ENCODE peak calls at places on chromosome 9, in six cellular contexts. One of them, this sample, is unnamed. For H3K4me1, the result is how much of the 10 kb centered on the place peaks cover.

GRCh38 chr9:127966416-127967150 is 14.2 kb downstream of the EEIG1 start:
- DNase-seq in IMR-90: no peak
- DNase-seq in heart left ventricle: peak
- DNase-seq in adrenal gland: no peak
- DNase-seq in tibial nerve: no peak
- DNase-seq in Peyer's patch: no peak
- DNase-seq in this sample: no peak

GRCh38 chr9:77865385-77865784 is 166.2 kb downstream of the GNAQ start:
- DNase-seq in IMR-90: no peak
- DNase-seq in heart left ventricle: no peak
- DNase-seq in adrenal gland: no peak
- DNase-seq in tibial nerve: no peak
- DNase-seq in Peyer's patch: peak
- DNase-seq in this sample: no peak

GRCh38 chr9:107246259-107247254 is 36.5 kb upstream of the RAD23B start:
- DNase-seq in IMR-90: peak
- DNase-seq in heart left ventricle: no peak
- DNase-seq in adrenal gland: no peak
- DNase-seq in tibial nerve: no peak
- DNase-seq in Peyer's patch: no peak
- DNase-seq in this sample: no peak

GRCh38 chr9:128113526-128114325 is 13.8 kb downstream of the PTGES2 start:
- DNase-seq in IMR-90: no peak
- DNase-seq in heart left ventricle: no peak
- DNase-seq in adrenal gland: no peak
- DNase-seq in tibial nerve: no peak
- DNase-seq in Peyer's patch: peak
- DNase-seq in this sample: no peak

GRCh38 chr9:89395931-89396710 is 77.8 kb downstream of the SECISBP2 start:
- DNase-seq in IMR-90: no peak
- DNase-seq in heart left ventricle: no peak
- DNase-seq in adrenal gland: no peak
- DNase-seq in tibial nerve: no peak
- DNase-seq in Peyer's patch: no peak
- DNase-seq in this sample: no peak

GRCh38 chr9:137417161-137418021 is 5.6 kb downstream of the EXD3 start:
- DNase-seq in IMR-90: no peak
- DNase-seq in heart left ventricle: no peak
- DNase-seq in adrenal gland: no peak
- DNase-seq in tibial nerve: no peak
- DNase-seq in Peyer's patch: no peak
- DNase-seq in this sample: no peak

GRCh38 chr9:131417264-131418142 is 23.6 kb downstream of the PRRC2B start:
- DNase-seq in IMR-90: no peak
- DNase-seq in heart left ventricle: no peak
- DNase-seq in adrenal gland: no peak
- DNase-seq in tibial nerve: no peak
- DNase-seq in Peyer's patch: no peak
- DNase-seq in this sample: no peak

GRCh38 chr9:134439368-134439784 is 113.1 kb downstream of the RXRA start:
- DNase-seq in IMR-90: no peak
- DNase-seq in heart left ventricle: no peak
- DNase-seq in adrenal gland: no peak
- DNase-seq in tibial nerve: no peak
- DNase-seq in Peyer's patch: no peak
- DNase-seq in this sample: no peak

GRCh38 chr9:12503606-12504122 is 189.5 kb upstream of the TYRP1 start:
- DNase-seq in IMR-90: no peak
- DNase-seq in heart left ventricle: no peak
- DNase-seq in adrenal gland: no peak
- DNase-seq in tibial nerve: no peak
- DNase-seq in Peyer's patch: no peak
- DNase-seq in this sample: no peak

GRCh38 chr9:81787747-81788632 is 98.6 kb upstream of the TLE1 start:
- DNase-seq in IMR-90: peak
- DNase-seq in heart left ventricle: no peak
- DNase-seq in adrenal gland: peak
- DNase-seq in tibial nerve: peak
- DNase-seq in Peyer's patch: no peak
- DNase-seq in this sample: no peak

GRCh38 chr9:111572945-111573604 is 26.4 kb downstream of the PTGR1 start:
- DNase-seq in IMR-90: peak
- DNase-seq in heart left ventricle: peak
- DNase-seq in adrenal gland: peak
- DNase-seq in tibial nerve: no peak
- DNase-seq in Peyer's patch: no peak
- DNase-seq in this sample: peak

GRCh38 chr9:2459756-2460155 is 161.8 kb upstream of the VLDLR start:
- DNase-seq in IMR-90: no peak
- DNase-seq in heart left ventricle: no peak
- DNase-seq in adrenal gland: no peak
- DNase-seq in tibial nerve: no peak
- DNase-seq in Peyer's patch: no peak
- DNase-seq in this sample: no peak

GRCh38 chr9:132662152-132662945 is 7.4 kb downstream of the DDX31 start:
- DNase-seq in IMR-90: no peak
- DNase-seq in heart left ventricle: no peak
- DNase-seq in adrenal gland: no peak
- DNase-seq in tibial nerve: no peak
- DNase-seq in Peyer's patch: no peak
- DNase-seq in this sample: no peak

GRCh38 chr9:114911167-114911821 is 19.1 kb downstream of the TNFSF8 start:
- DNase-seq in IMR-90: peak
- DNase-seq in heart left ventricle: no peak
- DNase-seq in adrenal gland: no peak
- DNase-seq in tibial nerve: peak
- DNase-seq in Peyer's patch: no peak
- DNase-seq in this sample: peak

GRCh38 chr9:116237456-116237855 is 83.9 kb downstream of the PAPPA start:
- DNase-seq in IMR-90: no peak
- DNase-seq in heart left ventricle: no peak
- DNase-seq in adrenal gland: no peak
- DNase-seq in tibial nerve: no peak
- DNase-seq in Peyer's patch: no peak
- DNase-seq in this sample: no peak

GRCh38 chr9:15178621-15179020 is 128.4 kb downstream of the TTC39B start:
- DNase-seq in IMR-90: no peak
- DNase-seq in heart left ventricle: no peak
- DNase-seq in adrenal gland: no peak
- DNase-seq in tibial nerve: no peak
- DNase-seq in Peyer's patch: no peak
- DNase-seq in this sample: no peak

GRCh38 chr9:71944754-71945409 is 33.4 kb downstream of the C9orf85 start:
- DNase-seq in IMR-90: no peak
- DNase-seq in heart left ventricle: no peak
- DNase-seq in adrenal gland: no peak
- DNase-seq in tibial nerve: no peak
- DNase-seq in Peyer's patch: no peak
- DNase-seq in this sample: no peak

GRCh38 chr9:100411472-100412270 is 15.3 kb upstream of the MSANTD3 start:
- DNase-seq in IMR-90: peak
- DNase-seq in heart left ventricle: peak
- DNase-seq in adrenal gland: peak
- DNase-seq in tibial nerve: peak
- DNase-seq in Peyer's patch: peak
- DNase-seq in this sample: peak

GRCh38 chr9:109264865-109265532 is 55.9 kb downstream of the EPB41L4B start:
- DNase-seq in IMR-90: no peak
- DNase-seq in heart left ventricle: peak
- DNase-seq in adrenal gland: peak
- DNase-seq in tibial nerve: no peak
- DNase-seq in Peyer's patch: no peak
- DNase-seq in this sample: peak

GRCh38 chr9:89360465-89360864 is 42.2 kb downstream of the SECISBP2 start:
- DNase-seq in IMR-90: peak
- DNase-seq in heart left ventricle: no peak
- DNase-seq in adrenal gland: peak
- DNase-seq in tibial nerve: no peak
- DNase-seq in Peyer's patch: no peak
- DNase-seq in this sample: peak

GRCh38 chr9:98120476-98120875 is 1.5 kb upstream of the TRIM14 start:
- DNase-seq in IMR-90: no peak
- DNase-seq in heart left ventricle: no peak
- DNase-seq in adrenal gland: no peak
- DNase-seq in tibial nerve: no peak
- DNase-seq in Peyer's patch: peak
- DNase-seq in this sample: no peak

GRCh38 chr9:6822696-6823095 is 64.9 kb downstream of the KDM4C start:
- DNase-seq in IMR-90: no peak
- DNase-seq in heart left ventricle: no peak
- DNase-seq in adrenal gland: no peak
- DNase-seq in tibial nerve: no peak
- DNase-seq in Peyer's patch: no peak
- DNase-seq in this sample: no peak

GRCh38 chr9:136634904-136635303 is 27.8 kb upstream of the EGFL7 start:
- DNase-seq in IMR-90: no peak
- DNase-seq in heart left ventricle: no peak
- DNase-seq in adrenal gland: peak
- DNase-seq in tibial nerve: no peak
- DNase-seq in Peyer's patch: no peak
- DNase-seq in this sample: no peak

GRCh38 chr9:95087659-95088242 is 229.8 kb downstream of the FANCC start:
- DNase-seq in IMR-90: no peak
- DNase-seq in heart left ventricle: no peak
- DNase-seq in adrenal gland: no peak
- DNase-seq in tibial nerve: no peak
- DNase-seq in Peyer's patch: peak
- DNase-seq in this sample: no peak

GRCh38 chr9:105308448-105309412 is 64.3 kb downstream of the SLC44A1 start:
- DNase-seq in IMR-90: no peak
- DNase-seq in heart left ventricle: no peak
- DNase-seq in adrenal gland: no peak
- DNase-seq in tibial nerve: no peak
- DNase-seq in Peyer's patch: no peak
- DNase-seq in this sample: no peak

DNA sequence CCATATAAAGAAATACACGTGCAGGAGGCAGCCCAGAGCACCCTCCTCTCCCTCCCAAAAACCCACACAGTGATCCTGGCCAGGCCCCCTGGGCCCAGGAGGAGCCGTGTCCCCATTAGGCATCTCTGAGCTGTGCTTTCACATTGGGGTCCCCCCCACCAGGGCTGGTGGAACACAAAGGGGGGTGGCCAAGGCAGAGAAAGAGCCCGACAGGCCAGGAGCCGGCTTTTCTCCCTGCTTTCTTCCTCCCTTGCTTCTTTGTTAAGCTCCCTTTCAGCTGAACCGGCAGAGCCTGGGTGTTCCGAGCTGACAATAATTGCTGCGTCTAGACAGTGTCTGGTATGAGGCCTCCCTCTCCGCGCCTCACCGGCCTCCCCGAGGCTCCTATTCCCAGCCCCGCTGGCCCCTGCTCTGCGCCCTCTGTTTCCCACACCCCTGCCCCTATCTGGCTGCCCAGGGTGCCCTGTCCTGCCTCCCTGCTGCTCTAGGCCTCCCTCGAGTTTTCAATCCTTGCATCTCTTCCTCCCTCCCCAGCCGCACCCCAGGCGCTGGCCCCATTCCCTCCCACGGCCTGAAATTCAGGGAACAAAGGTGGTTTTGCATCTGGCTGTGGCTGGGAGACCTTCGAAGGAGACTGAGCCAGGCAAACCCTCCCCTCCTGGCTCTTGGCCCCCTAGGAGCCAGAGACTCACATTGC is 120.6 kb downstream of the C9orf50 start:
- DNase-seq in IMR-90: no peak
- DNase-seq in heart left ventricle: peak
- DNase-seq in adrenal gland: peak
- DNase-seq in tibial nerve: no peak
- DNase-seq in Peyer's patch: no peak
- DNase-seq in this sample: peak
- H3K4me1 ChIP-seq in IMR-90: under half
- H3K4me1 ChIP-seq in heart left ventricle: under half
- H3K4me1 ChIP-seq in adrenal gland: under half
- H3K4me1 ChIP-seq in tibial nerve: under half
- H3K4me1 ChIP-seq in Peyer's patch: under half
- H3K4me1 ChIP-seq in this sample: under half

DNA sequence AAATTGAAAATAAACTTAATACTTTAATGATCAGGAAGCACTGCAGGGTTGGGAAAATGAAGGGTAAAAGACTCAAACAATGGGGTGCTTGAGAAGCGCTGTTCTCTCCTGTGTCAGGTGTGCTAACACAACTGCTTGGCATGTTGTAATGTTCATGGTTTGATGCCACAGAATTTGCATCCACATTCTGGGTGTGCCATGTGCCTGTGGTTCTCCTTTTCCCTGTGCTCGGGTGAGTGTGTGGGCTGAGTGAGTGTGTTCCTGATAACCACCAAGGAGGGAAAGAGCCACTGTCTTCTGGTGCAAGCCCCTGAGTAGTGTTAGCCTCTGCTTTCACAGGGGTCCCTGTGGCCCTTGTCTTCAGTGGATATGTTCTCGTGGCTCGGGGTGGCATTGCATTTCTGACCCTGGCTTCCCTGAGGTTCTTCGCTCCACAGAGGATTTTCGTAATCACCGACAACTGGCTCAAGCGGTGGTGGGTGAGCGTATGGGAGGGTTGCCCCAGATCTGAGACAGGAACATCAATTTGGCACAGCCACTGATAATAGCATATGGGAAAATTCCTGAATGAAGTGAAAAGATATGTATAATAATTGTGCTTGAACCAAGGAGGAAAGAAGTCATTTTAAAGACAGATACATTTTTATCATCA is 102.0 kb downstream of the MVB12B start:
- DNase-seq in IMR-90: no peak
- DNase-seq in heart left ventricle: no peak
- DNase-seq in adrenal gland: peak
- DNase-seq in tibial nerve: no peak
- DNase-seq in Peyer's patch: no peak
- DNase-seq in this sample: no peak
- TF ChIP-seq CTCF in IMR-90: no peak
- TF ChIP-seq CTCF in heart left ventricle: no peak
- TF ChIP-seq CTCF in adrenal gland: no peak
- TF ChIP-seq CTCF in tibial nerve: no peak
- TF ChIP-seq CTCF in Peyer's patch: no peak
- TF ChIP-seq CTCF in this sample: no peak

GRCh38 chr9:35568196-35568595 is 36.9 kb upstream of the TESK1 start:
- DNase-seq in IMR-90: no peak
- DNase-seq in heart left ventricle: no peak
- DNase-seq in adrenal gland: no peak
- DNase-seq in tibial nerve: no peak
- DNase-seq in Peyer's patch: no peak
- DNase-seq in this sample: no peak
- TF ChIP-seq POLR2A in IMR-90: no peak
- TF ChIP-seq POLR2A in heart left ventricle: no peak
- TF ChIP-seq POLR2A in adrenal gland: no peak
- TF ChIP-seq POLR2A in tibial nerve: no peak
- TF ChIP-seq POLR2A in Peyer's patch: no peak
- TF ChIP-seq POLR2A in this sample: no peak

DNA sequence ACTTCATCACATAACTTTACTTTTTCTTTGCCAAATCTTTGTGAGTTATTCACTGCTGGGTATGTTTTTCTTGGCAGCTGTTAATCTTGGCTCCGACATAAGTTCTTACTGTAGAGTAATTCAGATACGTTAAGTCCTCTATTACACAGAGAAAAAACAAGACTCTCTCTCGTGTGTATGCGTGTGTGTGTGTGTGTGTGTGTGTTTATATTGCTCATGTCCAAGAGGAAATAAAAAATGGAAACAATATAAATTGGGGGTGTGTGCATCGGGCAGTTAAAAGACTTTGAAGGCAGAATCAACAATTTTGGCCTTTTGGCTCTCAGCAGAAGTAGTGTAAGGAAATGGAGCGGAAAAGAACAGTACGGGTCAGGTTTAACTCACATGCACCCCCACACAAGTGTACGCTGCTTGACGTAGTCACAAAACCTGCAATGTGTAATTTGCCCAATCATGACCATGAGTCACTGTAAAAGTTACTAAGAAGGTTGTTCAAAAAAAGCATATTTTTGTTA is 67.2 kb upstream of the IFNE start:
- DNase-seq in IMR-90: peak
- DNase-seq in heart left ventricle: no peak
- DNase-seq in adrenal gland: no peak
- DNase-seq in tibial nerve: no peak
- DNase-seq in Peyer's patch: no peak
- DNase-seq in this sample: no peak
- H3K4me1 ChIP-seq in IMR-90: under half
- H3K4me1 ChIP-seq in heart left ventricle: under half
- H3K4me1 ChIP-seq in adrenal gland: under half
- H3K4me1 ChIP-seq in tibial nerve: under half
- H3K4me1 ChIP-seq in Peyer's patch: under half
- H3K4me1 ChIP-seq in this sample: under half

This sample was measured in testis.